ENCODE peak calls at places on chromosomes 5 and 9, in seven cellular contexts. One of them, this sample, is unnamed.

GRCh38 chr5:77168187-77168883 is 42.1 kb upstream of the PDE8B start:
- DNase-seq in H9: no peak
- DNase-seq in DMS 273 treated with DMSO at 0.1 percent for 48 hours: peak
- DNase-seq in stomach: peak
- DNase-seq in colonic mucosa: no peak
- DNase-seq in A172: no peak
- DNase-seq in GM12892: no peak
- DNase-seq in this sample: no peak

GRCh38 chr5:169942181-169942580 is 38.1 kb downstream of the INSYN2B start:
- DNase-seq in GM12892: no peak
- DNase-seq in H9: no peak
- DNase-seq in colonic mucosa: no peak
- DNase-seq in A172: no peak
- DNase-seq in stomach: no peak
- DNase-seq in DMS 273 treated with DMSO at 0.1 percent for 48 hours: no peak
- DNase-seq in this sample: no peak

GRCh38 chr5:142432369-142432863 is 107.6 kb upstream of the SPRY4 start:
- DNase-seq in H9: no peak
- DNase-seq in stomach: peak
- DNase-seq in GM12892: no peak
- DNase-seq in A172: no peak
- DNase-seq in DMS 273 treated with DMSO at 0.1 percent for 48 hours: no peak
- DNase-seq in colonic mucosa: peak
- DNase-seq in this sample: no peak

GRCh38 chr5:14251733-14252132 is 108.6 kb downstream of the TRIO start:
- DNase-seq in GM12892: no peak
- DNase-seq in colonic mucosa: no peak
- DNase-seq in stomach: no peak
- DNase-seq in H9: no peak
- DNase-seq in A172: no peak
- DNase-seq in DMS 273 treated with DMSO at 0.1 percent for 48 hours: peak
- DNase-seq in this sample: peak

GRCh38 chr9:106961623-106962022 is 98.7 kb downstream of the ZNF462 start:
- DNase-seq in colonic mucosa: no peak
- DNase-seq in H9: no peak
- DNase-seq in DMS 273 treated with DMSO at 0.1 percent for 48 hours: no peak
- DNase-seq in GM12892: no peak
- DNase-seq in stomach: no peak
- DNase-seq in A172: no peak
- DNase-seq in this sample: no peak

GRCh38 chr5:159725475-159725874 is 190.8 kb upstream of the ADRA1B start:
- DNase-seq in GM12892: no peak
- DNase-seq in H9: no peak
- DNase-seq in DMS 273 treated with DMSO at 0.1 percent for 48 hours: no peak
- DNase-seq in stomach: no peak
- DNase-seq in colonic mucosa: no peak
- DNase-seq in A172: no peak
- DNase-seq in this sample: no peak

GRCh38 chr9:19231126-19232035 is 888 bp downstream of the DENND4C start:
- DNase-seq in DMS 273 treated with DMSO at 0.1 percent for 48 hours: no peak
- DNase-seq in stomach: peak
- DNase-seq in colonic mucosa: peak
- DNase-seq in A172: peak
- DNase-seq in H9: no peak
- DNase-seq in GM12892: peak
- DNase-seq in this sample: no peak

GRCh38 chr9:5025416-5025815 is 40.3 kb downstream of the JAK2 start:
- DNase-seq in A172: no peak
- DNase-seq in stomach: no peak
- DNase-seq in H9: no peak
- DNase-seq in DMS 273 treated with DMSO at 0.1 percent for 48 hours: no peak
- DNase-seq in colonic mucosa: no peak
- DNase-seq in GM12892: no peak
- DNase-seq in this sample: no peak

GRCh38 chr5:111829701-111830100 is 72.7 kb upstream of the NREP start:
- DNase-seq in GM12892: no peak
- DNase-seq in H9: no peak
- DNase-seq in stomach: no peak
- DNase-seq in DMS 273 treated with DMSO at 0.1 percent for 48 hours: no peak
- DNase-seq in A172: peak
- DNase-seq in colonic mucosa: no peak
- DNase-seq in this sample: no peak

GRCh38 chr9:134189167-134189474 is 24.8 kb upstream of the RNU6ATAC start:
- DNase-seq in GM12892: peak
- DNase-seq in H9: no peak
- DNase-seq in DMS 273 treated with DMSO at 0.1 percent for 48 hours: peak
- DNase-seq in A172: no peak
- DNase-seq in colonic mucosa: no peak
- DNase-seq in stomach: no peak
- DNase-seq in this sample: no peak

GRCh38 chr5:57277085-57277484 is 103.2 kb downstream of the GPBP1 start:
- DNase-seq in GM12892: no peak
- DNase-seq in stomach: no peak
- DNase-seq in A172: peak
- DNase-seq in DMS 273 treated with DMSO at 0.1 percent for 48 hours: no peak
- DNase-seq in colonic mucosa: no peak
- DNase-seq in H9: no peak
- DNase-seq in this sample: no peak

GRCh38 chr9:94577036-94577435 is 16.6 kb downstream of the FBP2 start:
- DNase-seq in colonic mucosa: no peak
- DNase-seq in A172: no peak
- DNase-seq in H9: no peak
- DNase-seq in stomach: no peak
- DNase-seq in GM12892: no peak
- DNase-seq in DMS 273 treated with DMSO at 0.1 percent for 48 hours: no peak
- DNase-seq in this sample: no peak

GRCh38 chr9:13580760-13581159 is 301.3 kb upstream of the MPDZ start:
- DNase-seq in DMS 273 treated with DMSO at 0.1 percent for 48 hours: no peak
- DNase-seq in colonic mucosa: no peak
- DNase-seq in A172: no peak
- DNase-seq in stomach: no peak
- DNase-seq in GM12892: no peak
- DNase-seq in H9: peak
- DNase-seq in this sample: no peak

GRCh38 chr9:123957168-123957721 is 27.3 kb upstream of the DENND1A start:
- DNase-seq in GM12892: no peak
- DNase-seq in A172: peak
- DNase-seq in colonic mucosa: no peak
- DNase-seq in H9: no peak
- DNase-seq in stomach: no peak
- DNase-seq in DMS 273 treated with DMSO at 0.1 percent for 48 hours: no peak
- DNase-seq in this sample: no peak

GRCh38 chr9:26949604-26950003 is 2.6 kb upstream of the PLAA start:
- DNase-seq in GM12892: no peak
- DNase-seq in DMS 273 treated with DMSO at 0.1 percent for 48 hours: no peak
- DNase-seq in stomach: no peak
- DNase-seq in H9: no peak
- DNase-seq in A172: peak
- DNase-seq in colonic mucosa: no peak
- DNase-seq in this sample: no peak